ENCODE peak calls at places on chromosome 1, in seven cellular contexts. K, G, I, Z, W, N and F are unnamed samples.

GRCh38 chr1:183544598-183545297 is 45.5 kb downstream of the NCF2 start:
- DNase-seq in K (no peak), G (no peak), I (no peak), Z (no peak), W (no peak), N (no peak), F (no peak)

GRCh38 chr1:176866011-176866410 is 298.5 kb downstream of the ASTN1 start:
- DNase-seq in K (no peak), G (no peak), I (no peak), Z (no peak), W (no peak), N (peak), F (no peak)

GRCh38 chr1:205962821-205963221 is 19.6 kb upstream of the SLC26A9 start:
- DNase-seq in K (no peak), G (no peak), I (no peak), Z (no peak), W (no peak), N (no peak), F (no peak)

GRCh38 chr1:80640978-80641377 is 1159.8 kb upstream of the ADGRL2 start:
- DNase-seq in K (no peak), G (no peak), I (no peak), Z (no peak), W (no peak), N (no peak), F (no peak)

GRCh38 chr1:33322870-33323585 is 2.1 kb upstream of the A3GALT2 start:
- DNase-seq in K (no peak), G (no peak), I (no peak), Z (no peak), W (no peak), N (no peak), F (no peak)

GRCh38 chr1:150366416-150367296 is 2.7 kb downstream of the RPRD2 start:
- DNase-seq in K (no peak), G (no peak), I (peak), Z (no peak), W (no peak), N (peak), F (no peak)

GRCh38 chr1:28602536-28603439 is 10.7 kb downstream of the RAB42 start:
- DNase-seq in K (no peak), G (no peak), I (peak), Z (no peak), W (peak), N (peak), F (peak)

GRCh38 chr1:167797005-167797404 is 75.2 kb downstream of the MPZL1 start:
- DNase-seq in K (peak), G (no peak), I (peak), Z (no peak), W (peak), N (peak), F (peak)

GRCh38 chr1:101071470-101071886 is 45.9 kb upstream of the DPH5 start:
- DNase-seq in K (no peak), G (no peak), I (peak), Z (no peak), W (no peak), N (no peak), F (no peak)